ENCODE peak calls at places on chromosomes 2 and 18, in six cellular contexts. B is nephron progenitor cell, R is brain microvascular endothelial cell, O is ascending aorta, F is dorsolateral prefrontal cortex, I is left lung. C is an unnamed sample.

GRCh38 chr2:69742170-69742952 is 427 bp downstream of the ANXA4 start:
- DNase-seq in B (no peak), R (no peak), O (peak), F (no peak), I (no peak), C (no peak)

GRCh38 chr2:55961318-55961911 is 37.8 kb upstream of the EFEMP1 start:
- DNase-seq in B (no peak), R (peak), O (no peak), F (no peak), I (no peak), C (peak)

GRCh38 chr2:8457092-8457481 is 224.8 kb upstream of the ID2 start:
- DNase-seq in B (no peak), R (no peak), O (no peak), F (no peak), I (peak), C (no peak)

GRCh38 chr2:222813177-222813843 is 47.5 kb upstream of the ACSL3 start:
- DNase-seq in B (no peak), R (no peak), O (no peak), F (no peak), I (no peak), C (no peak)

GRCh38 chr2:120711694-120712093 is 24.0 kb upstream of the GLI2 start:
- DNase-seq in B (no peak), R (no peak), O (no peak), F (no peak), I (no peak), C (peak)

GRCh38 chr2:46810195-46810594 is 105.4 kb downstream of the MCFD2 start:
- DNase-seq in B (no peak), R (no peak), O (no peak), F (no peak), I (no peak), C (no peak)

GRCh38 chr2:100248971-100249370 is 73.3 kb downstream of the LONRF2 start:
- DNase-seq in B (no peak), R (no peak), O (no peak), F (no peak), I (no peak), C (no peak)

GRCh38 chr2:9803023-9803805 is 40.1 kb upstream of the TAF1B start:
- DNase-seq in B (no peak), R (no peak), O (peak), F (no peak), I (peak), C (no peak)

GRCh38 chr18:32093523-32093922 is 1.8 kb downstream of the RNF138 start:
- DNase-seq in B (no peak), R (peak), O (no peak), F (no peak), I (no peak), C (no peak)

GRCh38 chr2:3633089-3633981 is 24.7 kb upstream of the ALLC start:
- DNase-seq in B (no peak), R (no peak), O (peak), F (peak), I (peak), C (no peak)

GRCh38 chr2:168037772-168038171 is 209.6 kb downstream of the STK39 start:
- DNase-seq in B (no peak), R (no peak), O (no peak), F (no peak), I (no peak), C (peak)

GRCh38 chr2:63856302-63856600 is 14.6 kb downstream of the UGP2 start:
- DNase-seq in B (no peak), R (no peak), O (no peak), F (no peak), I (no peak), C (no peak)

GRCh38 chr2:45001629-45002385 is 7.4 kb downstream of the SIX2 start:
- DNase-seq in B (no peak), R (no peak), O (no peak), F (no peak), I (no peak), C (no peak)

GRCh38 chr2:149388120-149388816 is 57.9 kb downstream of the LYPD6 start:
- DNase-seq in B (peak), R (no peak), O (no peak), F (no peak), I (no peak), C (no peak)

GRCh38 chr18:32429427-32429826 is 41.3 kb downstream of the GAREM1 start:
- DNase-seq in B (no peak), R (no peak), O (no peak), F (no peak), I (no peak), C (no peak)

GRCh38 chr2:239348563-239349447 is 52.0 kb downstream of the HDAC4 start:
- DNase-seq in B (peak), R (no peak), O (no peak), F (no peak), I (no peak), C (no peak)

GRCh38 chr2:74001781-74002514 is 17.2 kb downstream of the TET3 start:
- DNase-seq in B (no peak), R (no peak), O (no peak), F (no peak), I (no peak), C (no peak)

GRCh38 chr2:31286961-31287550 is 53.1 kb downstream of the EHD3 start:
- DNase-seq in B (no peak), R (peak), O (peak), F (no peak), I (no peak), C (peak)

GRCh38 chr2:95039410-95039809 is 13.9 kb downstream of the MAL start:
- DNase-seq in B (no peak), R (no peak), O (no peak), F (no peak), I (no peak), C (no peak)

GRCh38 chr2:95041824-95042442 is 16.4 kb downstream of the MAL start:
- DNase-seq in B (no peak), R (no peak), O (no peak), F (no peak), I (no peak), C (no peak)

GRCh38 chr2:95040470-95040869 is 15.0 kb downstream of the MAL start:
- DNase-seq in B (no peak), R (no peak), O (no peak), F (no peak), I (no peak), C (no peak)

GRCh38 chr2:95041060-95041823 is 15.7 kb downstream of the MAL start:
- DNase-seq in B (no peak), R (no peak), O (no peak), F (no peak), I (no peak), C (no peak)

GRCh38 chr2:95039978-95040377 is 14.5 kb downstream of the MAL start:
- DNase-seq in B (no peak), R (no peak), O (no peak), F (no peak), I (no peak), C (no peak)
- TF ChIP-seq CTCF in B (no peak), R (no peak), O (no peak), F (no peak), I (no peak), C (no peak)

GRCh38 chr2:162524192-162524591 is 180.3 kb downstream of the GCA start:
- DNase-seq in B (peak), R (no peak), O (no peak), F (no peak), I (no peak), C (no peak)
- TF ChIP-seq CTCF in B (no peak), R (no peak), O (no peak), F (no peak), I (no peak), C (no peak)

DNA sequence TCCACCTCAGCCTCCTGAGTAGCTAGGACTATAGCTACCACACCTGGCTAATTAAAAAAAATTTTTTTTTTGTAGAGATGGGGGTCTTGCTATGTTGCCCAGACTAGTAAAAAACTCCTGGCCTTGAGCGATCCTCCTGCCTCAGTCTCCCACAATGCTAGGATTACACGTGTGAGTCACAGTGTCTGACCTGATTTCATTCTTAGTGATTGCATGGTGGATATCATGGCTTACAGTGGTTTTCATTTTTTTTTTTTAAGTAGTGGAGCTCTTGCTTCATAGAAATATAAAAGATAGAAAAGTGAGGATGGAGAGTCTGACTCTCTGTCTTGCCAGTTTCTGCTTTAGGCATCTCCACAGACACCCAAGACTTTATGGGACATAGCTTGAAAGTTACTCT is 83.6 kb downstream of the CDC42EP3 start:
- DNase-seq in B (no peak), R (no peak), O (no peak), F (no peak), I (no peak), C (no peak)
- TF ChIP-seq CTCF in B (no peak), R (no peak), O (no peak), F (no peak), I (no peak), C (no peak)

GRCh38 chr2:39228413-39229209 is 15.2 kb downstream of the CDKL4 start:
- DNase-seq in B (no peak), R (no peak), O (no peak), F (no peak), I (no peak), C (no peak)
- TF ChIP-seq CTCF in B (peak), R (no peak), O (no peak), F (peak), I (no peak), C (peak)

DNA sequence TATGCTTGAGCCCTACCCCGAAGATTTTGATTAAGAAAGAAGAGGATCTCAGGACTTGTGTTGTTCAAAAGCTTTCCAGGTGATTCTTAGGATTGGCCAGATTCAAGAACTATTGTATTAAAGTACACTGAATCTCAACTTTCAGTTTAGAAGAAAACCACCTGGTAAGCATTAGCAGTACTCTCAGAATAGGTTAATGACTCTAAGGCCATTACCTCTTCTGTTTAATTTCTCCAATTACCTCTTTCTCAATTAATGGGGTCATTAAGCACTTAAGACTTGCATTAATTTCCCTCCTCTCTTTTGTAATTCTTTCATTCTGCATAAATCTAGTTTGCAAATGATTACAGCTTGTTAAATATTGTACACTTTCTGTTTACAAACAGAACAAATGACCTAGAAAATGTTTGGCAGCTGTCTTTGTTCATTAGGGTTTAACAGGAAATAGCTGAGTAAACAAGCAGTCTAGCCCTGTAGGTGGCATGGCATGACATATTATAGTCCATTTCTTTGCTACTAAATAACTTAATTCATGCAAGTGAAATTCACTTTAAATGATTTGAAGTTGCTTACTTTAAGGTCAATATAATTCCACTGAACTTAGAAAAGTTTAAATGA is 20.4 kb upstream of the TDRD15 start:
- DNase-seq in B (no peak), R (no peak), O (no peak), F (no peak), I (no peak), C (no peak)
- TF ChIP-seq CTCF in B (no peak), R (no peak), O (no peak), F (no peak), I (no peak), C (no peak)

DNA sequence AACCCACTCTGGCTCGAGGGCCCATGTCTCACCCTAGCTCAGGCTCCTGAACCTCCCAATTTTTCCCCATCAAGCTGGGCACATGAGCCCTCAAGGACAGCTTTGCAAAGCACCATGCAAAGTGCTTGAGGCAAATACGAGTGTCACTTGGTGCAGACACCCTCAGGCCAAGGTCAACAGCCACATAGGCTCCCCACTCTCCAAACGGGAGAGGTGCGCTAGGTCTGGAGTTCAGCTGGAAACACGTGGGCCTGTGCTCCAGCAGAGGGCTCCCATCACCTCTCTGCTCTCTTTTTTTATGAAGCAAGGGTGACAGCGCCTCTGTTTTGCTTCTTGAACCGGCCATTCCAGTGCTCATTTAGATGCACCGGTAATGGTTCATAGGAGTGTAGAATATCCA is 11.9 kb upstream of the ARHGAP25 start:
- DNase-seq in B (no peak), R (no peak), O (no peak), F (no peak), I (no peak), C (no peak)
- TF ChIP-seq CTCF in B (peak), R (peak), O (no peak), F (no peak), I (no peak), C (peak)

GRCh38 chr2:105782123-105782522 is 37.4 kb downstream of the NCK2 start:
- DNase-seq in B (no peak), R (no peak), O (no peak), F (no peak), I (no peak), C (no peak)
- TF ChIP-seq CTCF in B (no peak), R (no peak), O (no peak), F (no peak), I (no peak), C (peak)

GRCh38 chr2:160970052-160970846 is 190.0 kb upstream of the TANK start:
- DNase-seq in B (peak), R (peak), O (no peak), F (no peak), I (no peak), C (peak)
- TF ChIP-seq CTCF in B (peak), R (peak), O (peak), F (peak), I (peak), C (peak)

DNA sequence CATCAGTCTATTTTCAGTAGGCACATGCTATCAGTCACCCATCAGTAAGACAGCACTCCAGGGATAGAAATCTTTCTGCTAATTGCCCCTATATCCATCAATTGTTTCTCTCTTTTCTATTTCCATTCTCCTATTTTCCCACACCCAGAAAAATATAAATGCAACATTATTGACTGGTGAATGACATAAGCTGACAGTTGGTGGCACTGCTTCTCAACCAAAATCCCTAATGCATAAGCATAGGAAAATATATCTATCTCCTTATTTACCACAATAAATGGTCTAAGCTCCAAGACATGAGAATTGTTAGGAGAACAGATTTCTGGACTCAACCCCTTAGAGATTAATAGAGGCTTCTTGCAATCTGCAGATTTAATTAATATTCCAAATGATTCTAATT is 64.0 kb upstream of the REG3A start:
- DNase-seq in B (no peak), R (no peak), O (no peak), F (no peak), I (no peak), C (no peak)
- TF ChIP-seq CTCF in B (no peak), R (no peak), O (no peak), F (peak), I (no peak), C (no peak)

C was measured in HFFc6.